ENCODE peak calls at places on chromosomes 6 and 20, in six cellular contexts. One of them, this sample, is unnamed.

GRCh38 chr6:119683022-119683421 is 333.5 kb upstream of the MAN1A1 start:
- DNase-seq in neural progenitor cell: peak; percentile 37
- DNase-seq in SK-N-SH: no peak
- DNase-seq in GM23248: no peak
- DNase-seq in OCI-LY7: no peak
- DNase-seq in GM23338: no peak
- DNase-seq in this sample: peak; percentile 11

GRCh38 chr6:4340544-4340943 is 205.2 kb upstream of the ECI2 start:
- DNase-seq in neural progenitor cell: no peak
- DNase-seq in SK-N-SH: no peak
- DNase-seq in GM23248: no peak
- DNase-seq in OCI-LY7: no peak
- DNase-seq in GM23338: no peak
- DNase-seq in this sample: no peak

GRCh38 chr6:34172961-34173775 is 27.3 kb upstream of the GRM4 start:
- DNase-seq in neural progenitor cell: no peak
- DNase-seq in SK-N-SH: no peak
- DNase-seq in GM23248: no peak
- DNase-seq in OCI-LY7: no peak
- DNase-seq in GM23338: no peak
- DNase-seq in this sample: no peak

GRCh38 chr20:52294106-52294628 is 102.6 kb upstream of the ZFP64 start:
- DNase-seq in neural progenitor cell: no peak
- DNase-seq in SK-N-SH: no peak
- DNase-seq in GM23248: peak; percentile 19
- DNase-seq in OCI-LY7: no peak
- DNase-seq in GM23338: no peak
- DNase-seq in this sample: no peak

GRCh38 chr20:63326314-63327228 is 33.6 kb downstream of the COL20A1 start:
- DNase-seq in neural progenitor cell: no peak
- DNase-seq in SK-N-SH: no peak
- DNase-seq in GM23248: no peak
- DNase-seq in OCI-LY7: peak; percentile 48
- DNase-seq in GM23338: no peak
- DNase-seq in this sample: no peak

GRCh38 chr6:11241793-11242201 is 9.3 kb upstream of the NEDD9 start:
- DNase-seq in neural progenitor cell: peak; percentile 90
- DNase-seq in SK-N-SH: no peak
- DNase-seq in GM23248: peak; percentile 67
- DNase-seq in OCI-LY7: no peak
- DNase-seq in GM23338: peak; percentile 89
- DNase-seq in this sample: peak; percentile 68

GRCh38 chr6:2857580-2858337 is 16.1 kb upstream of the SERPINB1 start:
- DNase-seq in neural progenitor cell: no peak
- DNase-seq in SK-N-SH: peak; percentile 70
- DNase-seq in GM23248: no peak
- DNase-seq in OCI-LY7: peak; percentile 70
- DNase-seq in GM23338: no peak
- DNase-seq in this sample: peak; percentile 58

GRCh38 chr6:71045296-71045695 is 88.4 kb upstream of the B3GAT2 start:
- DNase-seq in neural progenitor cell: no peak
- DNase-seq in SK-N-SH: no peak
- DNase-seq in GM23248: no peak
- DNase-seq in OCI-LY7: no peak
- DNase-seq in GM23338: no peak
- DNase-seq in this sample: no peak

GRCh38 chr20:22929661-22930060 is 105.5 kb upstream of the SSTR4 start:
- DNase-seq in neural progenitor cell: no peak
- DNase-seq in SK-N-SH: no peak
- DNase-seq in GM23248: no peak
- DNase-seq in OCI-LY7: no peak
- DNase-seq in GM23338: no peak
- DNase-seq in this sample: no peak

GRCh38 chr6:130457605-130458004 is 91.8 kb downstream of the TMEM200A start:
- DNase-seq in neural progenitor cell: no peak
- DNase-seq in SK-N-SH: no peak
- DNase-seq in GM23248: peak; percentile 61
- DNase-seq in OCI-LY7: no peak
- DNase-seq in GM23338: peak; percentile 13
- DNase-seq in this sample: no peak

GRCh38 chr20:61611401-61611800 is 359.3 kb downstream of the CDH4 start:
- DNase-seq in neural progenitor cell: no peak
- DNase-seq in SK-N-SH: no peak
- DNase-seq in GM23248: no peak
- DNase-seq in OCI-LY7: no peak
- DNase-seq in GM23338: no peak
- DNase-seq in this sample: no peak

GRCh38 chr20:41398408-41398807 is 31.8 kb upstream of the EMILIN3 start:
- DNase-seq in neural progenitor cell: no peak
- DNase-seq in SK-N-SH: no peak
- DNase-seq in GM23248: no peak
- DNase-seq in OCI-LY7: no peak
- DNase-seq in GM23338: no peak
- DNase-seq in this sample: peak; percentile 57

GRCh38 chr6:89360415-89360999 is 8.0 kb upstream of the UBE2J1 start:
- DNase-seq in neural progenitor cell: no peak
- DNase-seq in SK-N-SH: no peak
- DNase-seq in GM23248: peak; percentile 78
- DNase-seq in OCI-LY7: no peak
- DNase-seq in GM23338: no peak
- DNase-seq in this sample: no peak

GRCh38 chr6:101738481-101738880 is 345.0 kb downstream of the GRIK2 start:
- DNase-seq in neural progenitor cell: no peak
- DNase-seq in SK-N-SH: no peak
- DNase-seq in GM23248: no peak
- DNase-seq in OCI-LY7: no peak
- DNase-seq in GM23338: no peak
- DNase-seq in this sample: no peak

GRCh38 chr6:43491750-43492661 is 14.6 kb downstream of the TJAP1 start:
- DNase-seq in neural progenitor cell: no peak
- DNase-seq in SK-N-SH: peak; percentile 52
- DNase-seq in GM23248: peak; percentile 89
- DNase-seq in OCI-LY7: no peak
- DNase-seq in GM23338: no peak
- DNase-seq in this sample: no peak

GRCh38 chr20:63472159-63472811 is at the start of gene KCNQ2:
- DNase-seq in neural progenitor cell: peak; percentile 74
- DNase-seq in SK-N-SH: peak; percentile 87
- DNase-seq in GM23248: no peak
- DNase-seq in OCI-LY7: no peak
- DNase-seq in GM23338: peak; percentile 79
- DNase-seq in this sample: no peak

GRCh38 chr6:157954150-157955117 is 27.2 kb upstream of the SYNJ2 start:
- DNase-seq in neural progenitor cell: peak; percentile 13
- DNase-seq in SK-N-SH: no peak
- DNase-seq in GM23248: peak; percentile 63
- DNase-seq in OCI-LY7: no peak
- DNase-seq in GM23338: peak; percentile 43
- DNase-seq in this sample: peak; percentile 92

GRCh38 chr6:152575621-152576150 is 61.5 kb downstream of the SYNE1 start:
- DNase-seq in neural progenitor cell: no peak
- DNase-seq in SK-N-SH: no peak
- DNase-seq in GM23248: peak; percentile 72
- DNase-seq in OCI-LY7: no peak
- DNase-seq in GM23338: peak; percentile 21
- DNase-seq in this sample: no peak

GRCh38 chr20:17537959-17538358 is 6.8 kb upstream of the BFSP1 start:
- DNase-seq in neural progenitor cell: no peak
- DNase-seq in SK-N-SH: no peak
- DNase-seq in GM23248: no peak
- DNase-seq in OCI-LY7: no peak
- DNase-seq in GM23338: no peak
- DNase-seq in this sample: no peak

DNA sequence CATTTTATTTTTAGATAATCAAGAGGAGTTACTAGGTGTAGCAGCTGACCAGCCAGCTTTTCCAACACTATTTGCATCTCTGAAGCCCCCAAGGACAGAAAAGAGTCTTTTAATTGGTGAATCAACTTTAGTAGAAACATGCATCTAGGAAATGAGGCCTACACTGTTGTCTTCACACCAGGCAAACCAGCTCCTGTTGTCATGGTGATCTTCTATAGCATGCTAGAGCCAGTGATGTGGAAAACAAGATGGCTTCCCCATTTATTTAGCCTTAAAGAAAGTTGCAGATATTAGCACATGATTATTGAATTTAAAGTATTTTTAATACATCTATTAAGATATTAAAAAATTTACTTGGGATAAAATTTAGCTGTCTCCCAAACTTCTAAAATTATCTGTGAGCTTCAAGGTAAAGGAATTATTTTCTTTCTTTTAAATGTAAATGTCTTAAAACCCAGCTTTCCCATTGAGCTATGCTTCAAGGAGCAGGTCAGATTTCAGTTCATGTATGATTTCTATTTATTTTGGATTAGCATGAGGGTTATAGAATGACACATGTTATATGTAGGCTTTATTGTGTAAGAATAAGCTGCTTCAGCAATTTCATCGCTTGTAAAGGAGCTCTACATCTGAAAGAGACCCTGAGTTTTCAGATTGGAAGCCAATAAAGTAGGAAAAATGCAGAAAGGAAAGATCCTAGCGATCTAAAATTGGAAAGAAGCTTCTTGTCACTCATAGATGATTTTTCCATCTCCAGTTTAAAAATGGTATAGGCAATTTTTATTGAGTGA is 564.9 kb upstream of the CITED2 start:
- DNase-seq in neural progenitor cell: peak; percentile 67
- DNase-seq in SK-N-SH: no peak
- DNase-seq in GM23248: no peak
- DNase-seq in OCI-LY7: no peak
- DNase-seq in GM23338: peak; percentile 81
- DNase-seq in this sample: no peak
- TF ChIP-seq EZH2phosphoT487 in neural progenitor cell: no peak
- TF ChIP-seq EZH2phosphoT487 in SK-N-SH: no peak
- TF ChIP-seq EZH2phosphoT487 in GM23248: no peak
- TF ChIP-seq EZH2phosphoT487 in OCI-LY7: no peak
- TF ChIP-seq EZH2phosphoT487 in GM23338: no peak
- TF ChIP-seq EZH2phosphoT487 in this sample: no peak

GRCh38 chr20:32534661-32535240 is 50.4 kb downstream of the NOL4L start:
- DNase-seq in neural progenitor cell: no peak
- DNase-seq in SK-N-SH: no peak
- DNase-seq in GM23248: no peak
- DNase-seq in OCI-LY7: peak; percentile 57
- DNase-seq in GM23338: peak; percentile 58
- DNase-seq in this sample: no peak
- TF ChIP-seq EZH2phosphoT487 in neural progenitor cell: no peak
- TF ChIP-seq EZH2phosphoT487 in SK-N-SH: no peak
- TF ChIP-seq EZH2phosphoT487 in GM23248: no peak
- TF ChIP-seq EZH2phosphoT487 in OCI-LY7: no peak
- TF ChIP-seq EZH2phosphoT487 in GM23338: no peak
- TF ChIP-seq EZH2phosphoT487 in this sample: no peak

GRCh38 chr6:36033935-36034334 is 6.3 kb downstream of the MAPK14 start:
- DNase-seq in neural progenitor cell: no peak
- DNase-seq in SK-N-SH: no peak
- DNase-seq in GM23248: peak; percentile 48
- DNase-seq in OCI-LY7: no peak
- DNase-seq in GM23338: no peak
- DNase-seq in this sample: no peak
- TF ChIP-seq EZH2phosphoT487 in neural progenitor cell: no peak
- TF ChIP-seq EZH2phosphoT487 in SK-N-SH: no peak
- TF ChIP-seq EZH2phosphoT487 in GM23248: no peak
- TF ChIP-seq EZH2phosphoT487 in OCI-LY7: no peak
- TF ChIP-seq EZH2phosphoT487 in GM23338: no peak
- TF ChIP-seq EZH2phosphoT487 in this sample: no peak

GRCh38 chr6:72716916-72717315 is 95.1 kb downstream of the KCNQ5 start:
- DNase-seq in neural progenitor cell: no peak
- DNase-seq in SK-N-SH: no peak
- DNase-seq in GM23248: peak; percentile 39
- DNase-seq in OCI-LY7: no peak
- DNase-seq in GM23338: no peak
- DNase-seq in this sample: no peak
- TF ChIP-seq EZH2phosphoT487 in neural progenitor cell: no peak
- TF ChIP-seq EZH2phosphoT487 in SK-N-SH: no peak
- TF ChIP-seq EZH2phosphoT487 in GM23248: no peak
- TF ChIP-seq EZH2phosphoT487 in OCI-LY7: no peak
- TF ChIP-seq EZH2phosphoT487 in GM23338: no peak
- TF ChIP-seq EZH2phosphoT487 in this sample: no peak

DNA sequence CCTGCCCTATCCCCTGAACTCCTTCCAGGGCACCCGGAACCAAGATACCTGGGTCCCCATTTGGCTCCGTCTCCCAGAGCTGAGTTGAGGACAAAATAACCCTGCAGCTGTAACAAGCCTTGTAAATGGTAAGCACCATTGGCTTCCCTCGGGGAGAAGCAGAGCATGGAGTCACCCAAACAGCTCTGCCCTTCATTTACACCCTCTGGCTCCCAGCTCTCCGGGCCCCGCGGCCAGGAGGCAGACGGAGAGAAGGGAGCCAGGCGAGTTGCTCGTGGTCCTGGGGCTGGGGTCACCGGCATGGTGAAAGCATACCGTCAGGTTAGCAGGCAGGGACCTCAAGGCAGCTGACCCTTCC is 2.1 kb downstream of the TFEB start:
- DNase-seq in neural progenitor cell: no peak
- DNase-seq in SK-N-SH: no peak
- DNase-seq in GM23248: peak; percentile 27
- DNase-seq in OCI-LY7: peak; percentile 55
- DNase-seq in GM23338: no peak
- DNase-seq in this sample: no peak
- TF ChIP-seq EZH2phosphoT487 in neural progenitor cell: no peak
- TF ChIP-seq EZH2phosphoT487 in SK-N-SH: no peak
- TF ChIP-seq EZH2phosphoT487 in GM23248: no peak
- TF ChIP-seq EZH2phosphoT487 in OCI-LY7: no peak
- TF ChIP-seq EZH2phosphoT487 in GM23338: no peak
- TF ChIP-seq EZH2phosphoT487 in this sample: no peak